ENCODE peak calls at places on chromosome 7, in ten cellular contexts. W is A549; K is SK-N-SH; R is PC-3; F is cardiac muscle cell; J is CD4-positive, alpha-beta memory T cell; Q is effector memory CD4-positive, alpha-beta T cell; H is colonic mucosa; S is thoracic aorta; D is prostate gland. X is an unnamed sample. For H3K4me1, the result is how much of the 10 kb centered on the place peaks cover.

GRCh38 chr7:134768243-134768642 is 11.2 kb upstream of the CALD1 start:
- DNase-seq in J (no peak), K (no peak), D (no peak), H (no peak), S (no peak), W (no peak), R (no peak), Q (no peak), F (no peak), X (no peak)

GRCh38 chr7:35707422-35707821 is 12.5 kb upstream of the HERPUD2 start:
- DNase-seq in Q (no peak), F (peak), R (peak), D (no peak), H (no peak), W (no peak), J (no peak), S (no peak), K (no peak), X (no peak)

GRCh38 chr7:90229728-90230127 is 15.2 kb upstream of the CFAP69 start:
- DNase-seq in S (no peak), R (no peak), D (no peak), W (no peak), F (no peak), J (no peak), K (no peak), Q (no peak), H (no peak), X (no peak)

GRCh38 chr7:1270181-1270580 is 37.5 kb downstream of the UNCX start:
- DNase-seq in Q (no peak), R (no peak), S (no peak), W (no peak), K (no peak), D (no peak), F (no peak), H (no peak), J (no peak), X (no peak)

GRCh38 chr7:22267989-22268615 is 88.9 kb downstream of the RAPGEF5 start:
- DNase-seq in D (no peak), F (no peak), R (no peak), W (no peak), H (no peak), J (no peak), S (no peak), Q (no peak), K (no peak), X (no peak)

GRCh38 chr7:114298011-114298410 is 116.6 kb upstream of the FOXP2 start:
- DNase-seq in J (no peak), D (no peak), R (no peak), H (no peak), F (no peak), K (no peak), W (no peak), S (no peak), Q (no peak), X (no peak)

GRCh38 chr7:29652611-29653010 is 89.0 kb downstream of the PRR15 start:
- DNase-seq in Q (no peak), W (no peak), S (no peak), J (no peak), F (peak), K (no peak), D (no peak), H (no peak), R (no peak), X (no peak)

GRCh38 chr7:33339074-33339805 is 209.9 kb downstream of the BBS9 start:
- DNase-seq in D (no peak), J (no peak), S (no peak), K (no peak), Q (no peak), W (no peak), R (no peak), F (no peak), H (no peak), X (no peak)

GRCh38 chr7:112070674-112071256 is 135.4 kb downstream of the DOCK4 start:
- DNase-seq in S (no peak), H (no peak), R (no peak), W (no peak), Q (no peak), F (no peak), K (no peak), J (no peak), D (no peak), X (no peak)

GRCh38 chr7:105006367-105007139 is 7.5 kb upstream of the KMT2E start:
- DNase-seq in K (no peak), W (no peak), F (no peak), D (peak), Q (no peak), S (no peak), H (peak), R (peak), J (no peak), X (no peak)
- H3K4me1 ChIP-seq in K (under half), W (half or more), F (under half), D (under half), Q (under half), S (half or more), H (under half), R (under half), J (half or more), X (under half)

GRCh38 chr7:26724795-26725194 is 139.6 kb downstream of the SKAP2 start:
- DNase-seq in F (no peak), J (no peak), W (no peak), D (no peak), K (no peak), R (no peak), Q (no peak), H (no peak), S (no peak), X (no peak)
- H3K4me1 ChIP-seq in F (under half), J (under half), W (under half), D (under half), K (under half), R (under half), Q (under half), H (under half), S (under half), X (under half)

GRCh38 chr7:18515067-18515466 is 19.5 kb downstream of the HDAC9 start:
- DNase-seq in K (no peak), Q (no peak), W (no peak), S (no peak), D (no peak), J (no peak), F (peak), R (no peak), H (no peak), X (no peak)

GRCh38 chr7:18521236-18521589 is 25.7 kb downstream of the HDAC9 start:
- DNase-seq in R (no peak), S (no peak), Q (no peak), J (no peak), H (no peak), K (no peak), W (no peak), F (no peak), D (no peak), X (no peak)

GRCh38 chr7:18520450-18521235 is 25.1 kb downstream of the HDAC9 start:
- DNase-seq in S (no peak), R (peak), D (no peak), F (peak), J (no peak), Q (no peak), K (no peak), H (no peak), W (no peak), X (no peak)

GRCh38 chr7:18521945-18522566 is 26.5 kb downstream of the HDAC9 start:
- DNase-seq in W (no peak), S (no peak), H (no peak), J (no peak), F (no peak), R (no peak), K (no peak), Q (no peak), D (no peak), X (no peak)

GRCh38 chr7:18518555-18518954 is 23.0 kb downstream of the HDAC9 start:
- DNase-seq in Q (no peak), D (no peak), J (no peak), K (no peak), S (no peak), H (no peak), R (no peak), F (no peak), W (no peak), X (no peak)
- H3K4me1 ChIP-seq in Q (under half), D (under half), J (under half), K (under half), S (under half), H (under half), R (under half), F (under half), W (under half), X (under half)

DNA sequence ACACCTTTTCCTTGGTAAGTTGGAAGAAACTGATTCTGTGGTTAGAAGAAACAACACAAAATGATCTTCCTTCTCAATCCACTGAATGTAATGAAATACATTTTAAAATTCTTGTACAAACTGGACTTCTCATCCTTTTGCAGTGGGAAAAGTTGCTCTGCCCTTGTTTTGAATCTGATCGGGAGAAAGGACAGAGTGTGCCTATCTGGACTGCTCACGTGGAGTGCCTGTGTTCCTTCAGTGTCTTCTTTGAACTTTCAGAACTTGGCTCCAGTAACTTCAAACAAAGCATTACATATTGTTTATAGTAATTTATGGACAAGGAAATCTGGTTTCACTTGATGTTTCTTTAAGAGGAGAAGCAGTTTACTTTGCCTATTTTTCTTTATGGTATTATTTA is 17.1 kb downstream of the SLC26A3 start:
- DNase-seq in S (no peak), H (no peak), W (no peak), R (no peak), K (no peak), F (peak), Q (no peak), D (peak), J (no peak), X (no peak)
- H3K4me1 ChIP-seq in S (under half), H (under half), W (under half), R (under half), K (under half), F (under half), Q (under half), D (under half), J (under half), X (under half)

X was measured in lung.